ENCODE peak calls at places on chromosomes 7 and 10, in seven cellular contexts. V is tibial nerve, Y is GM12892, G is breast epithelium, S is GM12878, J is uterus, D is A549. C is an unnamed sample.

GRCh38 chr10:104368406-104368805 is 14.8 kb downstream of the CFAP58 start:
- DNase-seq in D (no peak), J (no peak), V (no peak), G (no peak), Y (no peak), S (no peak), C (no peak)

GRCh38 chr7:84027678-84028077 is 166.9 kb downstream of the SEMA3A start:
- DNase-seq in V (no peak), J (no peak), S (no peak), G (no peak), Y (no peak), D (no peak), C (no peak)

GRCh38 chr10:29798876-29799690 is 164.3 kb upstream of the SVIL start:
- DNase-seq in D (no peak), G (no peak), Y (no peak), S (no peak), J (no peak), V (no peak), C (no peak)

GRCh38 chr10:69639291-69640195 is 9.5 kb downstream of the FAM241B start:
- DNase-seq in J (peak), D (peak), S (peak), V (peak), G (peak), Y (peak), C (peak)

GRCh38 chr10:12690525-12691139 is 310.9 kb downstream of the CCDC3 start:
- DNase-seq in S (no peak), G (no peak), V (no peak), J (no peak), Y (no peak), D (no peak), C (no peak)

GRCh38 chr7:2242541-2243482 is 786 bp downstream of the NUDT1 start:
- DNase-seq in V (no peak), G (no peak), D (peak), J (no peak), Y (no peak), S (no peak), C (peak)

GRCh38 chr10:31466313-31466712 is 147.3 kb downstream of the ZEB1 start:
- DNase-seq in S (no peak), D (no peak), G (no peak), Y (no peak), J (no peak), V (no peak), C (no peak)

GRCh38 chr10:132878730-132879407 is 63.5 kb downstream of the CFAP46 start:
- DNase-seq in V (no peak), G (no peak), Y (no peak), D (no peak), S (no peak), J (peak), C (no peak)

GRCh38 chr7:16708980-16709379 is 44.6 kb upstream of the TSPAN13 start:
- DNase-seq in G (no peak), D (peak), V (no peak), Y (no peak), S (no peak), J (no peak), C (peak)

GRCh38 chr10:62541811-62542210 is 167.6 kb downstream of the ZNF365 start:
- DNase-seq in D (no peak), V (no peak), J (no peak), Y (no peak), G (no peak), S (no peak), C (no peak)

GRCh38 chr7:41503438-41503837 is 199.5 kb downstream of the INHBA start:
- DNase-seq in D (no peak), Y (no peak), J (no peak), G (no peak), S (no peak), V (no peak), C (no peak)

GRCh38 chr7:138120140-138120827 is 44.0 kb downstream of the AKR1D1 start:
- DNase-seq in J (no peak), Y (no peak), G (no peak), S (no peak), V (no peak), D (no peak), C (no peak)

GRCh38 chr7:81462672-81463071 is 307.2 kb downstream of the HGF start:
- DNase-seq in G (no peak), S (no peak), J (no peak), D (peak), V (no peak), Y (no peak), C (no peak)

GRCh38 chr7:129793506-129794310 is 159.1 kb downstream of the UBE2H start:
- DNase-seq in V (no peak), Y (no peak), J (no peak), S (no peak), D (no peak), G (no peak), C (no peak)

GRCh38 chr7:8481096-8481495 is 47.7 kb downstream of the NXPH1 start:
- DNase-seq in D (no peak), G (no peak), Y (no peak), V (no peak), S (no peak), J (no peak), C (no peak)

GRCh38 chr10:126628746-126629145 is 41.7 kb downstream of the C10orf90 start:
- DNase-seq in D (no peak), J (no peak), S (no peak), Y (no peak), G (no peak), V (no peak), C (no peak)

GRCh38 chr10:101840102-101840684 is 3.4 kb downstream of the KCNIP2 start:
- DNase-seq in D (no peak), G (no peak), V (no peak), Y (no peak), S (no peak), J (no peak), C (no peak)

GRCh38 chr7:77338260-77338659 is 77.9 kb downstream of the GSAP start:
- DNase-seq in Y (no peak), S (no peak), J (no peak), V (no peak), D (no peak), G (no peak), C (no peak)

GRCh38 chr7:73831656-73832579 is 1.1 kb downstream of the CLDN4 start:
- DNase-seq in G (peak), S (no peak), V (no peak), Y (no peak), D (no peak), J (no peak), C (no peak)

GRCh38 chr7:85191383-85191782 is 4.5 kb upstream of the SEMA3D start:
- DNase-seq in Y (no peak), G (no peak), J (no peak), S (no peak), D (peak), V (no peak), C (no peak)

GRCh38 chr10:61942997-61943457 is 41.5 kb downstream of the ARID5B start:
- DNase-seq in D (no peak), S (no peak), G (no peak), J (no peak), Y (no peak), V (no peak), C (no peak)

GRCh38 chr10:118800920-118801319 is 46.1 kb upstream of the CACUL1 start:
- DNase-seq in D (peak), V (no peak), G (peak), J (no peak), S (no peak), Y (no peak), C (no peak)

GRCh38 chr10:44300666-44301649 is 83.9 kb downstream of the CXCL12 start:
- DNase-seq in S (peak), D (peak), J (no peak), Y (no peak), V (no peak), G (peak), C (peak)

GRCh38 chr10:15167411-15168295 is 840 bp downstream of the NMT2 start:
- DNase-seq in G (peak), Y (peak), J (peak), S (no peak), D (peak), V (peak), C (peak)

GRCh38 chr7:41121228-41121627 is 581.7 kb downstream of the INHBA start:
- DNase-seq in Y (no peak), D (no peak), G (no peak), V (no peak), S (no peak), J (no peak), C (no peak)

GRCh38 chr10:79391231-79392019 is 44.2 kb downstream of the PPIF start:
- DNase-seq in G (no peak), J (peak), S (no peak), V (no peak), Y (peak), D (no peak), C (no peak)

GRCh38 chr7:84529480-84530205 is 335.1 kb upstream of the SEMA3A start:
- DNase-seq in S (no peak), Y (no peak), V (no peak), D (peak), G (no peak), J (no peak), C (no peak)

GRCh38 chr10:47261121-47261520 is 38.9 kb upstream of the GDF10 start:
- DNase-seq in S (peak), D (no peak), J (no peak), Y (peak), V (no peak), G (no peak), C (no peak)

GRCh38 chr10:131453772-131454634 is 142.5 kb upstream of the TCERG1L start:
- DNase-seq in S (no peak), G (no peak), D (peak), Y (no peak), V (peak), J (no peak), C (peak)

GRCh38 chr10:3783721-3784432 is 1.1 kb downstream of the KLF6 start:
- DNase-seq in S (no peak), G (peak), J (peak), Y (no peak), V (peak), D (peak), C (no peak)
- TF ChIP-seq POLR2A in S (no peak), G (peak), J (peak), Y (no peak), V (no peak), D (no peak), C (no peak)

GRCh38 chr7:29851487-29851886 is 45.2 kb downstream of the WIPF3 start:
- DNase-seq in S (no peak), G (no peak), D (no peak), Y (no peak), V (no peak), J (no peak), C (no peak)
- TF ChIP-seq POLR2A in S (no peak), G (no peak), D (no peak), Y (no peak), V (no peak), J (no peak), C (no peak)

GRCh38 chr10:97318772-97319651 is at the start of gene FRAT1:
- DNase-seq in G (peak), S (peak), J (peak), D (peak), V (peak), Y (peak), C (peak)
- TF ChIP-seq POLR2A in G (peak), S (peak), J (peak), D (peak), V (peak), Y (no peak), C (peak)

DNA sequence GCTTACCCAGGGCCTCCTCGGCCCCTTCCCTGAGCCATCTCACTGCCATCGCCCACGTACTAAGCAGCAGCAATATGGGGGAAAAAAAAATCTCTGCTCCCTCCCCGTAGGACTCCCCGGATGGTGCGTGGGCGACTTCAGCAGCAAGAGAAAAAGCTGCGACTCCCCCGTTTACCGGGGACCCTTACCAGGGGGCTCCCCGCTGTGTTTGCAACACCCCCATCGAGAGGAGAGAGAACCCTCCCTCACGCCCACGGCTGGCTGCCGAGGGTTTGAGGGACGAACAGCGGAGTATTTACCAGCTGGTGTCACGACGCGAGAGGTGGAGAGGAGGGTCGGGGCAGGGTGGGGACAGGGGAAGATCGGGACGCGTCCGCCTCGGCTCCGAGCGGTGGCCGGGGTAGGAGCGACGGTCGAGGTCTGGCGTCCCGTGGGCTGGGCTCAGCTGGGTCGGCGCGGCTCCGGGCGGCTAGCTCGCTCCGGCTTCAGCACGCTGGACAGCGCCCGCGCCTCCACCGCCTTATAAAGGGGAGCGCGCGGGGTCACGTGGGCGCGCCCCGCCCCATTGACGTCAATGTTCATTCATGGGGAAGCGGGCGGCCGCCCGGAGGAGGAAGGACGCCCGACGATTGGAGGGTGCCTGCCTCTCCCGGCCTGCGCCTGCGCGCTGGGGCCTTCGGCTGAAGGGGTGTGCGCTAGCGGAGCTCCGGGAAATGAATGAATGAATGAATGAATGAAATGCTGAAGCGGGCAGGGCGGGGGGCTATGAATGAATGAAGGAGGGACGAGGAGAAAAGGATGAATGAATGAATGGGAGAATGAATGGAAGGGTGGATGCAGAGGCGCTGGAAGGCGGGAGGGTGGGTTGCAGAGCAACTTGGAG is at the start of gene VGF:
- DNase-seq in G (peak), D (peak), V (peak), J (peak), Y (peak), S (no peak), C (peak)
- TF ChIP-seq POLR2A in G (no peak), D (peak), V (no peak), J (no peak), Y (no peak), S (peak), C (no peak)

GRCh38 chr10:114940735-114941134 is 2.7 kb downstream of the TRUB1 start:
- DNase-seq in Y (no peak), S (no peak), G (no peak), V (no peak), D (no peak), J (no peak), C (no peak)

GRCh38 chr10:114933588-114933987 is 4.4 kb upstream of the TRUB1 start:
- DNase-seq in J (no peak), Y (no peak), G (no peak), V (no peak), S (no peak), D (no peak), C (no peak)

GRCh38 chr10:114943000-114943399 is 5.0 kb downstream of the TRUB1 start:
- DNase-seq in Y (no peak), S (no peak), V (no peak), D (no peak), J (no peak), G (no peak), C (no peak)

GRCh38 chr10:114938818-114939193 is 811 bp downstream of the TRUB1 start:
- DNase-seq in J (no peak), S (no peak), Y (no peak), D (no peak), V (no peak), G (no peak), C (no peak)

DNA sequence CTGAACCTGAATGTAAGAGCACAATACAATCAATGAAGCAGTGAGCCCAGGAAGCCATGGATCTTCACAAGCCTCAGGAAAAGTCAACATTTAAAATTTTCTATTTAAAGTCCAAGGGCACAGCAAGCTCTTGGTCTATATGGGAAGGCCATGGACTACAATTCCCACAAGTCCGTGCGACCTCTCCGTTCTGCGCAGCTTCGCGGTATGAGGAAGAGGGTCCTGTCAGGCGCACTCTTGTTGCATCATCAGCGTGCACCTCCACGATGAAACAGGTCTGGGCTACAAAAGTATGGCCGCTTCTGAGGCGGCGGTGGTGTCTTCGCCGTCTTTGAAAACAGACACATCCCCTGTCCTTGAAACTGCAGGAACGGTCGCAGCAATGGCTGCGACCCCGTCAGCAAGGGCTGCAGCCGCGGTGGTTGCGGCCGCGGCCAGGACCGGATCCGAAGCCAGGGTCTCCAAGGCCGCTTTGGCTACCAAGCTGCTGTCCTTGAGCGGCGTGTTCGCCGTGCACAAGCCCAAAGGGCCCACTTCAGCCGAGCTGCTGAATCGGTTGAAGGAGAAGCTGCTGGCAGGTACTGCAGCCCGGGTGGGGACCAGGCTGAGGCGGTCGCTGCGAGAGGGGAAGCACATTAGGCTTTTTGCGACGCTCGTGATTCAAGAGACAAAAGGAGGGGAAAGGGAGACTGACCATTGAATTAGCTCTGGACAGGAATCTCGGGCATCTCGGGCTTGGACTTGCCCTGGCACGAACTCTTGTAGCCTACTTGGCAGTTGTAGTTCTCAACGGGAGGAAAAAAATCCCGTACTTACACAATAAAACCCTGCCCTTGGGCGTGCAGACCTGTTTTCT is at the start of gene TRUB1:
- DNase-seq in S (peak), G (peak), V (peak), J (peak), Y (peak), D (peak), C (peak)
- TF ChIP-seq POLR2A in S (peak), G (peak), V (peak), J (peak), Y (peak), D (peak), C (peak)

DNA sequence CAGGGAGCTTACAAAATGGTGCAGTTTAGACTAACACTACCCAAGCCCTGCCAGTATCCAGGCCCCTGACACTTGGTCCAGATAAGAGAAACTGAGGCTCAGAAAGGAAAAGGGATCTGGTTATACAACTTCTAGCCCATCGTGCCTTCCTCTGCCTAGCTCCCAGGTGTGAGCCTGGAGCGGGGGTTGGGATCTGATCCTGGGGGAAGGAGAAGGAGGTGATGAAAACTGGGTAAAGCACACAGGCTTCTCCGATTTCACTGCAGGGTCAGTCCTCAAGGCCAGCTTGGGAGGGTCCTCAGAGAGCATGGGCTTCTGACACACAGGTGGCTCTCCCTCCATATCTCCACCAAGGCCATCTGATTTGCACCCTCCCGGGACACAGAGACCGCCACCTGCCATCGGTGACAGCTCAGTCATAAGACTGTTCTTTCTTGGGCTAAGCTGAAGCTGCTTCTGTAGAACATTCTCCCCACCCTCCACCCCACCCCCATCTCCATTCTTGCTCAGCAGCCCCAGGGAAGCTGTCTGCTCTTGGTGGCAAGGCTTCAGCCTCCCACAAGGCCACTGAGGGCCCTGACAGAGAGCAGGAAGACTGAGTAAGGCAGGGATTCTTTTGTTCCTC is 16.4 kb downstream of the SRRM3 start:
- DNase-seq in D (no peak), S (no peak), V (no peak), G (no peak), Y (no peak), J (no peak), C (no peak)
- TF ChIP-seq POLR2A in D (no peak), S (no peak), V (no peak), G (no peak), Y (no peak), J (no peak), C (no peak)